ENCODE peak calls at places on chromosomes 12 and 14, in seven cellular contexts. One of them, this sample, is unnamed.

GRCh38 chr12:38528527-38528926 is 212.0 kb downstream of the ALG10B start:
- DNase-seq in HT1080: no peak
- DNase-seq in memory B cell: no peak
- DNase-seq in HEK293T: no peak
- DNase-seq in NCI-H2171 treated with DMSO at 0.1 percent for 48 hours: no peak
- DNase-seq in activated CD8-positive, alpha-beta memory T cell treated with anti-CD3 and anti-CD28 coated beads for 1 hour: no peak
- DNase-seq in RKO: no peak
- DNase-seq in this sample: no peak

GRCh38 chr12:12724421-12725085 is 7.4 kb downstream of the CDKN1B start:
- DNase-seq in HT1080: no peak
- DNase-seq in HEK293T: no peak
- DNase-seq in NCI-H2171 treated with DMSO at 0.1 percent for 48 hours: peak
- DNase-seq in activated CD8-positive, alpha-beta memory T cell treated with anti-CD3 and anti-CD28 coated beads for 1 hour: no peak
- DNase-seq in RKO: peak
- DNase-seq in memory B cell: no peak
- DNase-seq in this sample: peak

GRCh38 chr14:29454026-29454693 is 473.5 kb downstream of the PRKD1 start:
- DNase-seq in memory B cell: no peak
- DNase-seq in HEK293T: no peak
- DNase-seq in activated CD8-positive, alpha-beta memory T cell treated with anti-CD3 and anti-CD28 coated beads for 1 hour: no peak
- DNase-seq in RKO: no peak
- DNase-seq in NCI-H2171 treated with DMSO at 0.1 percent for 48 hours: no peak
- DNase-seq in HT1080: no peak
- DNase-seq in this sample: no peak

GRCh38 chr12:54287316-54288157 is 7.0 kb downstream of the HNRNPA1 start:
- DNase-seq in HT1080: no peak
- DNase-seq in activated CD8-positive, alpha-beta memory T cell treated with anti-CD3 and anti-CD28 coated beads for 1 hour: no peak
- DNase-seq in memory B cell: no peak
- DNase-seq in HEK293T: no peak
- DNase-seq in NCI-H2171 treated with DMSO at 0.1 percent for 48 hours: peak
- DNase-seq in RKO: no peak
- DNase-seq in this sample: peak

GRCh38 chr14:103402700-103403099 is 17.5 kb downstream of the MARK3 start:
- DNase-seq in NCI-H2171 treated with DMSO at 0.1 percent for 48 hours: no peak
- DNase-seq in HT1080: no peak
- DNase-seq in HEK293T: peak
- DNase-seq in memory B cell: no peak
- DNase-seq in activated CD8-positive, alpha-beta memory T cell treated with anti-CD3 and anti-CD28 coated beads for 1 hour: no peak
- DNase-seq in RKO: peak
- DNase-seq in this sample: peak

GRCh38 chr14:25001096-25001982 is 48.6 kb downstream of the STXBP6 start:
- DNase-seq in HEK293T: no peak
- DNase-seq in HT1080: peak
- DNase-seq in activated CD8-positive, alpha-beta memory T cell treated with anti-CD3 and anti-CD28 coated beads for 1 hour: no peak
- DNase-seq in NCI-H2171 treated with DMSO at 0.1 percent for 48 hours: no peak
- DNase-seq in RKO: no peak
- DNase-seq in memory B cell: no peak
- DNase-seq in this sample: no peak

GRCh38 chr14:91373591-91374245 is 43.9 kb downstream of the CCDC88C start:
- DNase-seq in HT1080: peak
- DNase-seq in memory B cell: no peak
- DNase-seq in NCI-H2171 treated with DMSO at 0.1 percent for 48 hours: peak
- DNase-seq in activated CD8-positive, alpha-beta memory T cell treated with anti-CD3 and anti-CD28 coated beads for 1 hour: peak
- DNase-seq in HEK293T: no peak
- DNase-seq in RKO: peak
- DNase-seq in this sample: no peak

GRCh38 chr14:89025581-89026236 is 201.3 kb downstream of the TTC8 start:
- DNase-seq in NCI-H2171 treated with DMSO at 0.1 percent for 48 hours: no peak
- DNase-seq in memory B cell: no peak
- DNase-seq in activated CD8-positive, alpha-beta memory T cell treated with anti-CD3 and anti-CD28 coated beads for 1 hour: no peak
- DNase-seq in RKO: no peak
- DNase-seq in HEK293T: no peak
- DNase-seq in HT1080: no peak
- DNase-seq in this sample: peak

GRCh38 chr12:31736472-31736871 is 7.7 kb upstream of the AMN1 start:
- DNase-seq in HEK293T: no peak
- DNase-seq in NCI-H2171 treated with DMSO at 0.1 percent for 48 hours: no peak
- DNase-seq in RKO: peak
- DNase-seq in activated CD8-positive, alpha-beta memory T cell treated with anti-CD3 and anti-CD28 coated beads for 1 hour: peak
- DNase-seq in HT1080: peak
- DNase-seq in memory B cell: no peak
- DNase-seq in this sample: no peak

GRCh38 chr14:74324945-74325361 is 22.2 kb upstream of the ABCD4 start:
- DNase-seq in activated CD8-positive, alpha-beta memory T cell treated with anti-CD3 and anti-CD28 coated beads for 1 hour: no peak
- DNase-seq in memory B cell: no peak
- DNase-seq in RKO: peak
- DNase-seq in HT1080: peak
- DNase-seq in NCI-H2171 treated with DMSO at 0.1 percent for 48 hours: peak
- DNase-seq in HEK293T: peak
- DNase-seq in this sample: peak

GRCh38 chr12:124334976-124335375 is 40.1 kb downstream of the RFLNA start:
- DNase-seq in NCI-H2171 treated with DMSO at 0.1 percent for 48 hours: no peak
- DNase-seq in RKO: no peak
- DNase-seq in HEK293T: no peak
- DNase-seq in HT1080: no peak
- DNase-seq in activated CD8-positive, alpha-beta memory T cell treated with anti-CD3 and anti-CD28 coated beads for 1 hour: no peak
- DNase-seq in memory B cell: no peak
- DNase-seq in this sample: no peak

GRCh38 chr12:58888131-58888783 is 32.0 kb downstream of the LRIG3 start:
- DNase-seq in HEK293T: no peak
- DNase-seq in NCI-H2171 treated with DMSO at 0.1 percent for 48 hours: peak
- DNase-seq in activated CD8-positive, alpha-beta memory T cell treated with anti-CD3 and anti-CD28 coated beads for 1 hour: no peak
- DNase-seq in RKO: no peak
- DNase-seq in memory B cell: no peak
- DNase-seq in HT1080: peak
- DNase-seq in this sample: peak